ENCODE peak calls at places on chromosome 10, in four cellular contexts. One of them, this sample, is unnamed.

GRCh38 chr10:44263771-44264170 is 121.1 kb downstream of the CXCL12 start:
- DNase-seq in AG10803: peak
- DNase-seq in heart left ventricle: no peak
- DNase-seq in neuronal stem cell: no peak
- DNase-seq in this sample: no peak

GRCh38 chr10:100519321-100520051 is at the start of gene SEC31B:
- DNase-seq in AG10803: no peak
- DNase-seq in heart left ventricle: peak
- DNase-seq in neuronal stem cell: peak
- DNase-seq in this sample: no peak

GRCh38 chr10:127774771-127775559 is 38.0 kb downstream of the FOXI2 start:
- DNase-seq in heart left ventricle: no peak
- DNase-seq in AG10803: no peak
- DNase-seq in neuronal stem cell: no peak
- DNase-seq in this sample: no peak

GRCh38 chr10:119693262-119693957 is 32.4 kb upstream of the INPP5F start:
- DNase-seq in AG10803: no peak
- DNase-seq in neuronal stem cell: no peak
- DNase-seq in heart left ventricle: no peak
- DNase-seq in this sample: no peak

GRCh38 chr10:132536241-132536963 is 1.2 kb upstream of the INPP5A start:
- DNase-seq in neuronal stem cell: no peak
- DNase-seq in AG10803: no peak
- DNase-seq in heart left ventricle: no peak
- DNase-seq in this sample: peak

GRCh38 chr10:110006358-110007170 is 1.2 kb upstream of the ADD3 start:
- DNase-seq in neuronal stem cell: peak
- DNase-seq in AG10803: peak
- DNase-seq in heart left ventricle: peak
- DNase-seq in this sample: no peak

GRCh38 chr10:124342821-124343170 is 75.9 kb downstream of the OAT start:
- DNase-seq in neuronal stem cell: no peak
- DNase-seq in AG10803: no peak
- DNase-seq in heart left ventricle: no peak
- DNase-seq in this sample: no peak

GRCh38 chr10:112801748-112802147 is 148.3 kb upstream of the TCF7L2 start:
- DNase-seq in neuronal stem cell: no peak
- DNase-seq in AG10803: no peak
- DNase-seq in heart left ventricle: no peak
- DNase-seq in this sample: no peak

GRCh38 chr10:111295788-111296187 is 219.0 kb downstream of the ADRA2A start:
- DNase-seq in heart left ventricle: no peak
- DNase-seq in AG10803: peak
- DNase-seq in neuronal stem cell: no peak
- DNase-seq in this sample: no peak

GRCh38 chr10:59894114-59894513 is 12.2 kb downstream of the CCDC6 start:
- DNase-seq in neuronal stem cell: no peak
- DNase-seq in heart left ventricle: peak
- DNase-seq in AG10803: peak
- DNase-seq in this sample: no peak

GRCh38 chr10:68900427-68901105 is 549 bp upstream of the DDX50 start:
- DNase-seq in heart left ventricle: peak
- DNase-seq in neuronal stem cell: no peak
- DNase-seq in AG10803: peak
- DNase-seq in this sample: no peak

GRCh38 chr10:46247808-46248569 is 38.8 kb upstream of the ANTXRL start:
- DNase-seq in AG10803: no peak
- DNase-seq in neuronal stem cell: no peak
- DNase-seq in heart left ventricle: peak
- DNase-seq in this sample: no peak

GRCh38 chr10:35910234-35910633 is 268.1 kb upstream of the FZD8 start:
- DNase-seq in neuronal stem cell: no peak
- DNase-seq in heart left ventricle: no peak
- DNase-seq in AG10803: peak
- DNase-seq in this sample: no peak

GRCh38 chr10:124073642-124074377 is 19.6 kb downstream of the CHST15 start:
- DNase-seq in AG10803: no peak
- DNase-seq in neuronal stem cell: no peak
- DNase-seq in heart left ventricle: no peak
- DNase-seq in this sample: no peak

GRCh38 chr10:124745678-124746077 is 1.5 kb upstream of the FAM53B start:
- DNase-seq in AG10803: peak
- DNase-seq in neuronal stem cell: no peak
- DNase-seq in heart left ventricle: no peak
- DNase-seq in this sample: peak

GRCh38 chr10:93494494-93494893 is 1.9 kb upstream of the CEP55 start:
- DNase-seq in AG10803: no peak
- DNase-seq in neuronal stem cell: no peak
- DNase-seq in heart left ventricle: no peak
- DNase-seq in this sample: no peak

GRCh38 chr10:49331431-49331830 is 32.5 kb downstream of the C10orf71 start:
- DNase-seq in neuronal stem cell: no peak
- DNase-seq in AG10803: no peak
- DNase-seq in heart left ventricle: peak
- DNase-seq in this sample: no peak

GRCh38 chr10:49255883-49256282 is 43.1 kb upstream of the C10orf71 start:
- DNase-seq in heart left ventricle: no peak
- DNase-seq in neuronal stem cell: no peak
- DNase-seq in AG10803: no peak
- DNase-seq in this sample: no peak

GRCh38 chr10:6037975-6038624 is 24.1 kb downstream of the IL2RA start:
- DNase-seq in neuronal stem cell: no peak
- DNase-seq in AG10803: no peak
- DNase-seq in heart left ventricle: no peak
- DNase-seq in this sample: peak

GRCh38 chr10:85319150-85319549 is 990.8 kb downstream of the CCSER2 start:
- DNase-seq in neuronal stem cell: no peak
- DNase-seq in heart left ventricle: no peak
- DNase-seq in AG10803: no peak
- DNase-seq in this sample: no peak

GRCh38 chr10:97039538-97040247 is 146.1 kb downstream of the SLIT1 start:
- DNase-seq in heart left ventricle: no peak
- DNase-seq in neuronal stem cell: no peak
- DNase-seq in AG10803: no peak
- DNase-seq in this sample: no peak

GRCh38 chr10:116113721-116114501 is 159.1 kb downstream of the GFRA1 start:
- DNase-seq in neuronal stem cell: no peak
- DNase-seq in heart left ventricle: no peak
- DNase-seq in AG10803: peak
- DNase-seq in this sample: no peak

GRCh38 chr10:115432188-115432819 is 339.1 kb downstream of the ATRNL1 start:
- DNase-seq in AG10803: peak
- DNase-seq in heart left ventricle: no peak
- DNase-seq in neuronal stem cell: no peak
- DNase-seq in this sample: no peak

GRCh38 chr10:60495357-60495756 is 105.7 kb upstream of the ANK3 start:
- DNase-seq in AG10803: no peak
- DNase-seq in heart left ventricle: no peak
- DNase-seq in neuronal stem cell: peak
- DNase-seq in this sample: no peak

GRCh38 chr10:17273403-17273802 is 45.4 kb downstream of the VIM start:
- DNase-seq in neuronal stem cell: no peak
- DNase-seq in heart left ventricle: no peak
- DNase-seq in AG10803: peak
- DNase-seq in this sample: no peak

GRCh38 chr10:122232781-122233180 is 38.3 kb upstream of the BTBD16 start:
- DNase-seq in neuronal stem cell: no peak
- DNase-seq in AG10803: peak
- DNase-seq in heart left ventricle: no peak
- DNase-seq in this sample: no peak

GRCh38 chr10:22228167-22228938 is 10.5 kb upstream of the EBLN1 start:
- DNase-seq in AG10803: no peak
- DNase-seq in neuronal stem cell: no peak
- DNase-seq in heart left ventricle: no peak
- DNase-seq in this sample: no peak

GRCh38 chr10:22228943-22229755 is 11.3 kb upstream of the EBLN1 start:
- DNase-seq in neuronal stem cell: peak
- DNase-seq in AG10803: peak
- DNase-seq in heart left ventricle: peak
- DNase-seq in this sample: peak

GRCh38 chr10:22229756-22230330 is 12.0 kb upstream of the EBLN1 start:
- DNase-seq in neuronal stem cell: no peak
- DNase-seq in AG10803: peak
- DNase-seq in heart left ventricle: no peak
- DNase-seq in this sample: no peak

GRCh38 chr10:22230331-22230833 is 12.6 kb upstream of the EBLN1 start:
- DNase-seq in AG10803: peak
- DNase-seq in neuronal stem cell: peak
- DNase-seq in heart left ventricle: no peak
- DNase-seq in this sample: no peak

DNA sequence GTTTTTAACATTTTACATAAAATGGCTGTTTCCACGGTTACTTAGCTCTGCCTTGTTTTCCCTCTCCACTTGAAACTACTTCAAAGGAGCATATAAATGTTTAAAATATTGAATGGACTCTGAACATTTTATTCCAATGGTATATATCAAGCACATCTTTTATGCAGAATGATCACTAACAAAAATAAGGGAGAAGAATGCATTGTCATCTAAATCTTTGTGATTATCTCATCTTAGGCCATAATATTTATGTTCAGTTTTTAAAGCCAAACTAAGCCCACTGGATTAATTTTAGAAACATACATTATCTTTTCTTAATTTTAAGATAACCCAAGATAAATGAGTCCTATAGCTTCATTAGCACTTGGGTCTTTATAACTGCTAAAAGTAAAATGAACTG is 13.4 kb upstream of the EBLN1 start:
- DNase-seq in heart left ventricle: no peak
- DNase-seq in neuronal stem cell: no peak
- DNase-seq in AG10803: no peak
- DNase-seq in this sample: no peak
- H3K4me3 ChIP-seq in heart left ventricle: no peak
- H3K4me3 ChIP-seq in neuronal stem cell: no peak
- H3K4me3 ChIP-seq in AG10803: no peak
- H3K4me3 ChIP-seq in this sample: no peak

DNA sequence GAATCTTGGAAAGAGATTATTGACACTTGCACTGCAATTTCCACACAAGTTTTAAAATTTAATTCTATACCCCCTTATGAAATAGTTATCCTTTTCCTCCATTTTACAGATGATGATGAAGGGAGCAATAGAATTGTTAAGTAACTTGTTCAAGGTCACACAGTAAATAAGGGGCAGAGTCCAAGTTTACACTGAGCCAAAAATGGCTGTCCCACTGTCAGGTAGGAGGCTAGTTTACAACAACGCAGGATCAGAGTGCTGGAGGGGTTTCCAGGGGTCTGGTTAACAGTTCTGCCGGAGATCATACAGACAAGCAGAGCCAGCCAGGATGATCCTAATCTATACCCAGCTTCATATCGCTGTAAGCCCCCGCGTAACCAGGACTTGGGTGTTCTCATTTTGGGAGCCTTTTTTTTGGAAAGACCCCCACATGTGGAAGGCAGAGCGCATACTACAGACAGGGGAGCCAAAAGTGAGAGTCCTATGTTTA is 566 bp upstream of the UNC5B start:
- DNase-seq in neuronal stem cell: no peak
- DNase-seq in AG10803: no peak
- DNase-seq in heart left ventricle: no peak
- DNase-seq in this sample: no peak
- H3K4me3 ChIP-seq in neuronal stem cell: no peak
- H3K4me3 ChIP-seq in AG10803: peak
- H3K4me3 ChIP-seq in heart left ventricle: peak
- H3K4me3 ChIP-seq in this sample: no peak

GRCh38 chr10:72334832-72335393 is 19.8 kb downstream of the DNAJB12 start:
- DNase-seq in AG10803: peak
- DNase-seq in neuronal stem cell: no peak
- DNase-seq in heart left ventricle: peak
- DNase-seq in this sample: peak

GRCh38 chr10:72337039-72337629 is 17.6 kb downstream of the DNAJB12 start:
- DNase-seq in neuronal stem cell: peak
- DNase-seq in AG10803: peak
- DNase-seq in heart left ventricle: peak
- DNase-seq in this sample: peak

GRCh38 chr10:72336259-72337038 is 18.3 kb downstream of the DNAJB12 start:
- DNase-seq in neuronal stem cell: no peak
- DNase-seq in AG10803: no peak
- DNase-seq in heart left ventricle: no peak
- DNase-seq in this sample: no peak

GRCh38 chr10:72334196-72334831 is 20.4 kb downstream of the DNAJB12 start:
- DNase-seq in heart left ventricle: no peak
- DNase-seq in neuronal stem cell: peak
- DNase-seq in AG10803: no peak
- DNase-seq in this sample: peak

GRCh38 chr10:72335394-72336258 is 19.1 kb downstream of the DNAJB12 start:
- DNase-seq in neuronal stem cell: no peak
- DNase-seq in AG10803: no peak
- DNase-seq in heart left ventricle: peak
- DNase-seq in this sample: peak
- H3K4me3 ChIP-seq in neuronal stem cell: peak
- H3K4me3 ChIP-seq in AG10803: no peak
- H3K4me3 ChIP-seq in heart left ventricle: no peak
- H3K4me3 ChIP-seq in this sample: peak

DNA sequence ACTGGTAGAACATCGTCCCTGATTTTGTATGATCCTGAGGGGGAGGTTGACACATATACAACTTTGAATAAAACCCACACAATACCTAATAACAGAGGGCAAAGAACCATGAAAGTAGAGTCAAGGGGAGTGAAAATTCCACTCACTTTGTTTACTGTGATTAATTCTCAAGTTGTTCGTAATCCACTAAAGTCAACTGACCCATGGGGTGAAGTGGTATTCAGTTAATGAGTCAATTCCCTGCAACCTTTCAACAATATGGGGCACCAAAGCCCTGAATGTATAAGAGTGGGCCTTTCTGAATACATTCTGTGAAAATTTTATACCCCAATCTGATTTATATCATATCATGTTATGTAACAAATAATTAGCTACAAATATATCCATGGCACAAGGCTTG is 39.0 kb upstream of the C10orf67 start:
- DNase-seq in neuronal stem cell: no peak
- DNase-seq in heart left ventricle: no peak
- DNase-seq in AG10803: no peak
- DNase-seq in this sample: no peak
- H3K4me3 ChIP-seq in neuronal stem cell: no peak
- H3K4me3 ChIP-seq in heart left ventricle: no peak
- H3K4me3 ChIP-seq in AG10803: no peak
- H3K4me3 ChIP-seq in this sample: no peak

DNA sequence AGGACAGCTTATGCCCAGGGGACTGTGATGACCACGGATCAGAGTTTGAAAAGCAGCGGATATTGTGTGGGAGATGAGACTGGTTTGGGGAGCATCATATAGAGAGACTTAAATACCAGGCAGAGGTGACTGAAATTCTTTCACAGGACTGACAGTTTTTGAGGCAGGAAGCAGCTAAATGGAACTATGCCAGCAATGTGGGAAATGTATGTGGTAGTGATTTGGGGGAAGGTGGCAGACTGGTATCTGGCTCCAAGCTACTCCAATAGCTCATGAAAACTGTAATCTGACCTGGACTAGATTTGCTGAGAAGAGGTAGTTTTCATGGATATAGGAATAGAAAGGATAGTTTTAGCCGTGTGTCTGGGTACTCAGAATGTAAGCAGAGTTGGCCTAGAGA is 592.6 kb downstream of the REEP3 start:
- DNase-seq in neuronal stem cell: no peak
- DNase-seq in heart left ventricle: no peak
- DNase-seq in AG10803: no peak
- DNase-seq in this sample: no peak
- H3K4me3 ChIP-seq in neuronal stem cell: no peak
- H3K4me3 ChIP-seq in heart left ventricle: no peak
- H3K4me3 ChIP-seq in AG10803: no peak
- H3K4me3 ChIP-seq in this sample: no peak

GRCh38 chr10:79266543-79267312 is 80.5 kb upstream of the PPIF start:
- DNase-seq in heart left ventricle: peak
- DNase-seq in neuronal stem cell: no peak
- DNase-seq in AG10803: peak
- DNase-seq in this sample: peak
- H3K4me3 ChIP-seq in heart left ventricle: no peak
- H3K4me3 ChIP-seq in neuronal stem cell: peak
- H3K4me3 ChIP-seq in AG10803: no peak
- H3K4me3 ChIP-seq in this sample: no peak